ENCODE peak calls at places on chromosomes 16 and 17, in six cellular contexts. G, Z, R, B, Q and H are unnamed samples.

GRCh38 chr17:15341385-15341849 is at the start of gene TEKT3:
- DNase-seq in Z (no peak), G (peak), B (peak), R (peak), Q (peak), H (peak)

GRCh38 chr17:16938031-16938430 is 33.9 kb downstream of the TNFRSF13B start:
- DNase-seq in Z (no peak), B (no peak), G (no peak), R (no peak), Q (no peak), H (no peak)

GRCh38 chr17:71703701-71704100 is 417.1 kb upstream of the SOX9 start:
- DNase-seq in G (no peak), B (no peak), R (no peak), Q (no peak), Z (no peak), H (peak)

GRCh38 chr17:34579979-34580684 is 750 bp downstream of the TMEM132E start:
- DNase-seq in G (peak), Z (no peak), R (peak), B (no peak), Q (no peak), H (no peak)

GRCh38 chr17:81250286-81251090 is 11.4 kb downstream of the NDUFAF8 start:
- DNase-seq in Z (no peak), G (peak), R (no peak), Q (no peak), B (no peak), H (no peak)

GRCh38 chr17:46013502-46014165 is 14.6 kb downstream of the STH start:
- DNase-seq in Q (no peak), G (no peak), B (no peak), Z (no peak), R (no peak), H (no peak)

GRCh38 chr16:23232806-23233205 is 50.3 kb downstream of the SCNN1G start:
- DNase-seq in Q (no peak), G (no peak), Z (no peak), R (no peak), B (no peak), H (no peak)

GRCh38 chr16:78022347-78022746 is at the start of gene CLEC3A:
- DNase-seq in G (no peak), R (peak), Z (no peak), B (no peak), Q (no peak), H (no peak)

GRCh38 chr17:15659236-15659635 is 24.9 kb downstream of the TRIM16 start:
- DNase-seq in R (no peak), G (no peak), Q (no peak), B (no peak), Z (no peak), H (no peak)

GRCh38 chr17:44348234-44348987 is 3.3 kb downstream of the GRN start:
- DNase-seq in R (no peak), Q (no peak), B (no peak), G (peak), Z (no peak), H (no peak)

GRCh38 chr17:38943607-38944006 is 18.2 kb downstream of the LASP1NB start:
- DNase-seq in G (no peak), B (no peak), R (no peak), Z (no peak), Q (no peak), H (no peak)

GRCh38 chr17:17849863-17850373 is 13.1 kb upstream of the SREBF1 start:
- DNase-seq in Q (peak), R (peak), Z (no peak), B (no peak), G (peak), H (no peak)

GRCh38 chr16:75296606-75297005 is 45.2 kb upstream of the BCAR1 start:
- DNase-seq in G (peak), Z (no peak), B (no peak), R (no peak), Q (peak), H (no peak)

GRCh38 chr17:17235212-17236174 is 1.5 kb downstream of the FLCN start:
- DNase-seq in R (no peak), Z (no peak), B (no peak), G (no peak), Q (no peak), H (peak)

GRCh38 chr17:17042851-17043667 is 802 bp downstream of the MPRIP start:
- DNase-seq in Q (peak), Z (no peak), R (peak), G (no peak), B (peak), H (peak)

GRCh38 chr16:69327585-69328310 is 2.6 kb downstream of the PDF start:
- DNase-seq in Z (no peak), G (no peak), R (no peak), B (no peak), Q (no peak), H (no peak)

GRCh38 chr17:61386251-61386650 is 13.4 kb upstream of the TBX2 start:
- DNase-seq in B (no peak), R (no peak), Q (no peak), Z (no peak), G (no peak), H (no peak)

GRCh38 chr17:7997186-7997585 is 5.2 kb upstream of the GUCY2D start:
- DNase-seq in B (no peak), G (peak), Z (peak), R (peak), Q (no peak), H (no peak)

GRCh38 chr17:57889892-57890856 is 40.3 kb upstream of the MRPS23 start:
- DNase-seq in Z (peak), G (peak), B (no peak), R (no peak), Q (peak), H (peak)
- H3K4me3 ChIP-seq in Z (no peak), G (no peak), B (no peak), R (no peak), Q (no peak), H (no peak)

GRCh38 chr17:50640701-50641338 is 6.1 kb downstream of the ABCC3 start:
- DNase-seq in Z (no peak), R (no peak), Q (no peak), B (no peak), G (peak), H (no peak)
- H3K4me3 ChIP-seq in Z (no peak), R (no peak), Q (no peak), B (no peak), G (no peak), H (no peak)

GRCh38 chr17:83103200-83103937 is 24.0 kb downstream of the METRNL start:
- DNase-seq in B (no peak), Q (peak), R (peak), Z (peak), G (peak), H (no peak)
- H3K4me3 ChIP-seq in B (no peak), Q (no peak), R (no peak), Z (peak), G (no peak), H (no peak)

GRCh38 chr16:30928390-30928789 is 5.0 kb downstream of the FBXL19 start:
- DNase-seq in Z (no peak), G (no peak), B (no peak), R (no peak), Q (no peak), H (no peak)

GRCh38 chr16:30926937-30927788 is 3.8 kb downstream of the FBXL19 start:
- DNase-seq in Z (no peak), Q (no peak), R (no peak), B (no peak), G (no peak), H (no peak)

GRCh38 chr16:30929167-30929566 is 5.8 kb downstream of the FBXL19 start:
- DNase-seq in R (no peak), Q (no peak), Z (no peak), B (no peak), G (no peak), H (no peak)

GRCh38 chr16:30926333-30926811 is 3.0 kb downstream of the FBXL19 start:
- DNase-seq in R (no peak), B (no peak), Z (no peak), Q (no peak), G (no peak), H (no peak)

GRCh38 chr16:30927789-30928378 is 4.5 kb downstream of the FBXL19 start:
- DNase-seq in Z (peak), G (peak), R (peak), B (peak), Q (peak), H (no peak)
- H3K4me3 ChIP-seq in Z (no peak), G (no peak), R (peak), B (no peak), Q (no peak), H (no peak)

GRCh38 chr16:693364-693763 is 3.2 kb upstream of the WDR24 start:
- DNase-seq in G (no peak), R (no peak), Z (no peak), B (no peak), Q (no peak), H (no peak)
- H3K4me3 ChIP-seq in G (no peak), R (peak), Z (no peak), B (no peak), Q (no peak), H (no peak)

GRCh38 chr16:85371948-85372347 is 241.2 kb upstream of the GSE1 start:
- DNase-seq in G (no peak), Q (no peak), Z (no peak), B (no peak), R (no peak), H (no peak)

GRCh38 chr16:85372627-85373372 is 240.3 kb upstream of the GSE1 start:
- DNase-seq in G (no peak), Q (no peak), R (no peak), Z (no peak), B (no peak), H (no peak)

GRCh38 chr16:85369741-85370528 is 243.2 kb upstream of the GSE1 start:
- DNase-seq in Q (no peak), Z (no peak), B (peak), R (peak), G (no peak), H (no peak)

GRCh38 chr16:85370543-85370880 is 242.6 kb upstream of the GSE1 start:
- DNase-seq in B (no peak), R (no peak), Z (no peak), G (no peak), Q (no peak), H (no peak)

DNA sequence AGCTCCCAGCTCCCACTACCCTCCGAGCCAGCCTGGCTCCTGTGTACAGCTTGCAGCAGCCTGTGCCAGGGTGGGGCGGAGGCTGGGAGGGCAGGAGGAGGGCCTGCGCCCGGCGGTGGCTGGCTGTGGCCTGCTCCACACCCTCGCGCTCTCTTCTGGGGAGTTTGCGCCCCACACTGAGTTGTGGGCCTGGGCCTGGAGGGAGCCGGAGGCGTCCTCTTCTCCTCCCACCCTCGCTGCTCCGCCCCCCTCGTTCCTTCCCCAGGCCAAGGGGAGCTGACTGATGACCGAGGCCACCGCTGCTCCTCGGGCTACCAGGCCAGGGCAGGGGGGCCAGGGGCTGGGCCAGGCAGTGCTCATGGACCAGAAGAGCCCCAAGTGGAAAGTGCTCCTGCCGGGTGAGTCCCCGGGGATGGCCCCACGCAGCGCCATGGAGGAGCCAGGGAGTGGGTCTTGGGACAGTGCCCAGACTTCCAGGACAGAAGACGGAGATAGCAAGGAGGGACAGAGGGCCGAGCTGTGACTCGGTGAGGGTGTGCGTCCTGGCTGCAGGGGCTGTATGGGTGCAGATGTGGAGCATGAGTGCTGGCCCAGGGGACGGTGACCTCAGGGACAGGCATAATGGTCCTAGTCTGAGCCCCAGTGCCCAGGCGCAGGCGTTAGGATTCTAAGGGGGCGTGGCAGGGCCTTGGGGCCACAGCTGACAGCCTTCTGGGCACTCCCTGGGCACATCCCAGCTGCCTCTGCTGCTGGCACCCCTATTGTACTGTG is 242.1 kb upstream of the GSE1 start:
- DNase-seq in B (no peak), R (no peak), G (no peak), Z (no peak), Q (no peak), H (no peak)
- H3K4me3 ChIP-seq in B (no peak), R (no peak), G (no peak), Z (no peak), Q (no peak), H (no peak)

DNA sequence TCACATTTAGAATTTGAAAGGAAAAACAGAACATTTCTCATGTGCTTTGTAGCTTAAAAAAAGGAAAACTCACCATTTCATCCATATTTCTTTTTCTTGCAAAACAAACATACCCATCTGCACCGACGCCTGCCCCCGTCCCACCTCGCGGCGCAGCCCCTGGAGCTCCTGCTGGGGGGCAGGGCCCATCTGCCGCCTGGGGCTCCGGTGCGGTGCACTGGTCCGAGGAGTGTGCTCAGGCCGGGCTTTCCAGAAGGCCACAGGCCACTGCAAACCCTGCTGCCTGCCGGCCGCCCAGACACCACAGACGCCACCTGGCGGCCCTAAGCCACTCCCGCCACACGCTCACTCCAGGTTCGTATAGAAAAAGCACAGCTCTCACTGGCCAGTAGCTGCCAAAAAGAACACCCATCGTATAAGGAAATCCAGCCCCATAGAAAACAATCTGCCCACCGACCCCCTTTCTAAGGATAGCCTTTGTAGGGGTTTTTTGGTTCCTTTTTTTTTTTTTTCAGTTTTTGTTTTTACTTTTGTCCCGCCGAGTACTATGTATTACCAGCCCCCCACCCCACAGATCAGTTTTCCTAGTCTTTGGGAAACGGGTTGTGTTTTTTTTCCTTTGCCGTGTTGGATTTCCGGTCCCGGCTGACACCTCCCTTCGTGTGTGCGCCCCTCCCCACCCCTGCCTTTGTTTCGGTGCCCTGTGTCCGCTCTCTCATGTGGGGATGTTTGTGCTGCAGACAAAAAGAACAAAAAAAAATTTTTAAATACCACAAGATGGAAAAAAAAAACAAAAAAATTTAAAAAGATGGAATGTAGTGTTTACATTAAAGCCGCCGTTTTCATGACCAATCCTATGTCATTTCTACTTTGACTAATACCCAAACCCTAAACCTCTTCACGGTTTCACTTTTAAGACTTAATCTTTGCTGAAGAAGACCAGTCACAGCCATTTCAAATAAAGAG is 68.8 kb downstream of the AMFR start:
- DNase-seq in G (peak), Z (peak), R (peak), Q (peak), B (peak), H (peak)
- H3K4me3 ChIP-seq in G (peak), Z (peak), R (peak), Q (peak), B (no peak), H (peak)